ENCODE peak calls at places on chromosomes 13 and 19, in seven cellular contexts. V is K562, Y is H1, C is HCT116, G is HepG2, D is GM12878, U is SK-N-SH. F is an unnamed sample.

GRCh38 chr13:60267498-60268202 is 103.9 kb upstream of the DIAPH3 start:
- DNase-seq in V (no peak), Y (no peak), C (no peak), G (no peak), D (no peak), U (no peak), F (peak)

GRCh38 chr13:100470841-100471505 is 117.6 kb downstream of the GGACT start:
- DNase-seq in V (no peak), Y (no peak), C (no peak), G (no peak), D (no peak), U (no peak), F (no peak)

GRCh38 chr13:100051070-100051469 is 37.8 kb upstream of the PCCA start:
- DNase-seq in V (no peak), Y (no peak), C (no peak), G (no peak), D (no peak), U (no peak), F (no peak)

GRCh38 chr13:102708991-102709390 is 14.1 kb upstream of the METTL21C start:
- DNase-seq in V (no peak), Y (no peak), C (no peak), G (no peak), D (no peak), U (no peak), F (no peak)

GRCh38 chr13:39023316-39023715 is 14.6 kb downstream of the PROSER1 start:
- DNase-seq in V (no peak), Y (no peak), C (no peak), G (no peak), D (no peak), U (no peak), F (no peak)

GRCh38 chr13:109361562-109361961 is 424.8 kb downstream of the IRS2 start:
- DNase-seq in V (no peak), Y (no peak), C (no peak), G (no peak), D (no peak), U (peak), F (no peak)

GRCh38 chr19:13849991-13850909 is 26.7 kb upstream of the NANOS3 start:
- DNase-seq in V (peak), Y (no peak), C (no peak), G (peak), D (no peak), U (peak), F (no peak)

GRCh38 chr19:27759896-27760295 is 1453.1 kb downstream of the UQCRFS1 start:
- DNase-seq in V (no peak), Y (no peak), C (no peak), G (no peak), D (no peak), U (no peak), F (no peak)

GRCh38 chr19:6058411-6059201 is 51.7 kb downstream of the RFX2 start:
- DNase-seq in V (no peak), Y (no peak), C (no peak), G (no peak), D (no peak), U (no peak), F (no peak)

GRCh38 chr19:51034704-51035103 is at the start of gene KLK12:
- DNase-seq in V (no peak), Y (no peak), C (no peak), G (no peak), D (no peak), U (no peak), F (no peak)

GRCh38 chr19:13507053-13507611 is 853 bp upstream of the CACNA1A start:
- DNase-seq in V (no peak), Y (no peak), C (no peak), G (no peak), D (no peak), U (no peak), F (no peak)

GRCh38 chr13:48402325-48402962 is 10.5 kb downstream of the LPAR6 start:
- DNase-seq in V (no peak), Y (no peak), C (no peak), G (no peak), D (peak), U (no peak), F (no peak)

GRCh38 chr19:34345934-34346333 is 19.1 kb upstream of the GPI start:
- DNase-seq in V (peak), Y (peak), C (peak), G (peak), D (no peak), U (peak), F (peak)

GRCh38 chr13:75762066-75762937 is 126.2 kb downstream of the LMO7 start:
- DNase-seq in V (no peak), Y (no peak), C (no peak), G (peak), D (peak), U (no peak), F (peak)

GRCh38 chr19:32186542-32187330 is 158.7 kb upstream of the ZNF507 start:
- DNase-seq in V (no peak), Y (no peak), C (no peak), G (no peak), D (no peak), U (no peak), F (no peak)

GRCh38 chr13:60572003-60572792 is 175.2 kb downstream of the TDRD3 start:
- DNase-seq in V (no peak), Y (no peak), C (no peak), G (peak), D (no peak), U (no peak), F (no peak)

DNA sequence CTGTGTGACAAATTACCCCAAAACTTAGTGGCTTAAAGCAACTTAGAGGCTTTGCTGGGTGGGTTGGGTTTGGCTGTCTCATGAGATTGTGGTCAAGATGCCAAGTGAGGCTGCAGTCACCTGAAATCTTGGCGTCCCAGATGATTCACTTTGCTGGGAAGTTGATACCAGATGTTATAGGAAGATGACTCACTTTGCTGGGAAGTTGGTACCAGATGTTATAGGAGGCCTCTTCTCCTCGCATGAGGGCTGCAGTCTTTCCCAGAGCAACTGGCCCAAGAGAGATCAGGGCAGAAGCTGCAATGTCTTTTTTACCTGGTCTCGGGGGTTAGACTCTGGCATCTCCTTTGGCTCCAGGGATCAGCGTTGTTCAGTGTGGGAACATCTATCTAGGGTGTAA is 16.8 kb downstream of the TEX29 start:
- DNase-seq in V (no peak), Y (no peak), C (no peak), G (no peak), D (no peak), U (no peak), F (no peak)
- TF ChIP-seq JUND in V (no peak), Y (no peak), C (peak), G (no peak), D (no peak), U (no peak), F (no peak)

GRCh38 chr19:16455489-16455888 is 16.3 kb downstream of the EPS15L1 start:
- DNase-seq in V (peak), Y (no peak), C (no peak), G (no peak), D (no peak), U (no peak), F (no peak)

GRCh38 chr19:16458391-16459128 is 13.2 kb downstream of the EPS15L1 start:
- DNase-seq in V (no peak), Y (no peak), C (no peak), G (peak), D (no peak), U (no peak), F (peak)

GRCh38 chr19:16457195-16457953 is 14.4 kb downstream of the EPS15L1 start:
- DNase-seq in V (peak), Y (no peak), C (no peak), G (peak), D (no peak), U (peak), F (no peak)

GRCh38 chr19:16457954-16458331 is 13.8 kb downstream of the EPS15L1 start:
- DNase-seq in V (no peak), Y (no peak), C (no peak), G (no peak), D (no peak), U (no peak), F (no peak)

GRCh38 chr19:16456652-16457194 is 15.0 kb downstream of the EPS15L1 start:
- DNase-seq in V (no peak), Y (no peak), C (no peak), G (no peak), D (no peak), U (peak), F (no peak)
- TF ChIP-seq JUND in V (no peak), Y (no peak), C (no peak), G (no peak), D (no peak), U (no peak), F (no peak)

DNA sequence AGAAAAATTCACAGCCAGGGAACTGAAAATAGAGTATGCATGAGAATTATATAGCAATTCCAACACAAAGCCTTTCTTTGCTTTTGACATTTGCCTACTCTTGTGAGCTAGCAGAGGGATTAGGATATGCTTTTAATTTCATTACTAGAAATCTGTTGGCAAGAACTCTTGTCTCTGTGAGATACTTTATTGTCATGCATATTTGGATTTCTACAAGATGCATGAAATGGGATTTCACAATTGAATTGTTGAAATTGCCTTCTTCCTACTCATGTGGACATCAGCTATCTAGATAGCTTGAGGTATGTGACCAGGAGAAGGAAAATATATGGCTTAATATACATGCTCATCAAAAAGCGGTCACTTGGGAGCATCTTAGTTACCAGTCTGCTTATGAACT is 166.0 kb downstream of the SLC7A1 start:
- DNase-seq in V (no peak), Y (no peak), C (no peak), G (no peak), D (no peak), U (no peak), F (no peak)
- TF ChIP-seq JUND in V (no peak), Y (no peak), C (no peak), G (no peak), D (no peak), U (no peak), F (no peak)

GRCh38 chr19:4373601-4374441 is 26.5 kb downstream of the SH3GL1 start:
- DNase-seq in V (no peak), Y (no peak), C (no peak), G (no peak), D (no peak), U (no peak), F (no peak)
- TF ChIP-seq JUND in V (no peak), Y (no peak), C (no peak), G (no peak), D (no peak), U (no peak), F (no peak)

DNA sequence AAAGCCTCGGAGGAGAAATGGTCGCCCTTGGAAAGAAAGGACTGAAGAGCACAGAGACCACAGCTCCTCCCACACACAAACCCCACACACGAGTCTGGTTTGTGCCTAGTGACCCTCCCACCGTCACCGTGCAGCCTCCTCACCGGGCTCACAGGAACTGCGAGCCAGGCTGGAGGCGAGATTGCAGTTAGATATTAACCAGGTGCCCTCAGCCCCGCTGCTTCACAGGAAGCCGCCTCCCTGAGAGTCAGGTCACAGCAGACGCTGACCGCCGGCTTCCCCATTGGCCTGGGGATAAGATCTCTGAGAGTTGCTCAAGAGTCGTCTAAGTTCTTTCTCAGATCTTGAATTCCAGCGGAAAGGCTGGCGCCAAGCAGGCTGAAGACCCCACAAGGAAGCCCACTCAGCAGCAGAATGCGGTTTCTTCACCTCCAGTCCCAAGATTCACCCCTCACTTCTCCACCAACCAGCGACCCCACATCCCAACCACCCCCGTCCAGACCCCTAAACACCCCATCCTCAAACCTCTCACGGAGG is 844 bp downstream of the ZNF44 start:
- DNase-seq in V (peak), Y (peak), C (peak), G (peak), D (peak), U (peak), F (peak)
- TF ChIP-seq JUND in V (no peak), Y (no peak), C (no peak), G (no peak), D (no peak), U (no peak), F (no peak)

GRCh38 chr13:46158983-46159382 is 23.0 kb downstream of the LCP1 start:
- DNase-seq in V (no peak), Y (no peak), C (no peak), G (no peak), D (no peak), U (no peak), F (no peak)

GRCh38 chr13:46158222-46158621 is 23.8 kb downstream of the LCP1 start:
- DNase-seq in V (no peak), Y (no peak), C (no peak), G (no peak), D (no peak), U (no peak), F (no peak)

GRCh38 chr13:46160474-46161066 is 21.4 kb downstream of the LCP1 start:
- DNase-seq in V (peak), Y (no peak), C (peak), G (peak), D (no peak), U (peak), F (peak)

GRCh38 chr13:46164661-46165060 is 17.3 kb downstream of the LCP1 start:
- DNase-seq in V (no peak), Y (no peak), C (no peak), G (no peak), D (no peak), U (no peak), F (no peak)

DNA sequence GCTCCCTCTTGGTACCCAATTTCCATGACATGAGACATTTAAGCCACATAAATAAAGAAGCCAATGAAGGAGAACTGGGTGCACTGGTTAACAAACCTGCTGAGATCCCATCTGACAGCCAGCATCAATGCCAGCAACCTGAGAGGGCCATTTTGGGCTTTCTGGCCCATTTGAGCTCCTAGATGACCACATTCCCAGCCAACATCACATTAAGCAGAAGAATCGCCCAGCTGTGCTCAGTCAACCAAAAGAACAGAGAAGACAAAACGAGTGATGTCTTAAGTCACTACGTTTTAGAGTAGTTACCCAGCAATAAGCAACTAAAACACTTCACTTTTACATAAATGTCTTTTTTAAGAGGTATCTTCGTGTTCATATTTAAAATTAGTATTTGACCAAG is 21.9 kb downstream of the LCP1 start:
- DNase-seq in V (no peak), Y (no peak), C (no peak), G (no peak), D (no peak), U (no peak), F (no peak)
- TF ChIP-seq JUND in V (no peak), Y (no peak), C (no peak), G (no peak), D (no peak), U (no peak), F (no peak)

GRCh38 chr19:15452111-15453047 is 2.6 kb upstream of the WIZ start:
- DNase-seq in V (peak), Y (peak), C (peak), G (peak), D (no peak), U (peak), F (peak)
- TF ChIP-seq JUND in V (no peak), Y (no peak), C (no peak), G (no peak), D (no peak), U (no peak), F (no peak)

GRCh38 chr13:47188802-47189201 is 291.9 kb upstream of the HTR2A start:
- DNase-seq in V (no peak), Y (no peak), C (no peak), G (no peak), D (no peak), U (no peak), F (no peak)
- TF ChIP-seq JUND in V (no peak), Y (no peak), C (no peak), G (no peak), D (no peak), U (no peak), F (no peak)